ENCODE peak calls at places on chromosomes 16 and 17, in ten cellular contexts. E, X, L, W, Y, J, N, H, F and V are unnamed samples.

GRCh38 chr17:77036841-77037381 is 103.9 kb upstream of the SEC14L1 start:
- DNase-seq in E (peak), H (no peak), L (no peak), N (no peak), Y (peak), F (no peak), W (no peak), J (no peak), X (no peak), V (no peak)

GRCh38 chr16:72561-73537 is at the start of gene RHBDF1:
- DNase-seq in F (peak), X (peak), W (no peak), J (peak), H (peak), Y (peak), E (peak), L (no peak), N (peak), V (no peak)

GRCh38 chr17:34730816-34731215 is 151.4 kb downstream of the TMEM132E start:
- DNase-seq in H (no peak), F (no peak), E (no peak), J (no peak), Y (no peak), L (no peak), X (no peak), W (no peak), N (no peak), V (no peak)

GRCh38 chr17:794876-795275 is 12.7 kb downstream of the MRM3 start:
- DNase-seq in W (peak), L (peak), N (peak), H (peak), X (peak), J (peak), E (no peak), Y (peak), F (peak), V (peak)

GRCh38 chr16:29990883-29991570 is 4.4 kb downstream of the HIRIP3 start:
- DNase-seq in H (no peak), J (no peak), W (no peak), N (no peak), X (no peak), E (no peak), Y (no peak), F (no peak), L (no peak), V (no peak)

GRCh38 chr16:56334761-56335160 is 90.6 kb downstream of the AMFR start:
- DNase-seq in J (no peak), Y (peak), N (no peak), W (no peak), H (no peak), E (no peak), X (no peak), L (no peak), F (no peak), V (no peak)

GRCh38 chr16:7317982-7318381 is 14.7 kb upstream of the RBFOX1 start:
- DNase-seq in F (no peak), H (no peak), W (no peak), L (no peak), E (no peak), Y (no peak), J (no peak), X (no peak), N (no peak), V (no peak)

GRCh38 chr16:30409125-30410060 is 2.0 kb downstream of the ZNF771 start:
- DNase-seq in H (peak), X (peak), N (peak), L (peak), E (peak), F (peak), J (peak), Y (peak), W (peak), V (peak)

GRCh38 chr16:471353-472198 is 46.1 kb downstream of the RAB11FIP3 start:
- DNase-seq in J (no peak), F (peak), Y (peak), H (peak), N (no peak), L (peak), W (no peak), X (no peak), E (peak), V (peak)

GRCh38 chr17:81842725-81843504 is 8.1 kb upstream of the PPP1R27 start:
- DNase-seq in J (peak), W (no peak), X (peak), Y (peak), F (peak), L (no peak), E (no peak), H (no peak), N (no peak), V (no peak)

GRCh38 chr16:84672276-84673202 is 24.2 kb downstream of the KLHL36 start:
- DNase-seq in J (peak), L (peak), H (no peak), N (peak), X (peak), F (peak), Y (peak), W (peak), E (peak), V (peak)

GRCh38 chr16:12340151-12340733 is 363.7 kb downstream of the SNX29 start:
- DNase-seq in W (no peak), L (no peak), X (peak), J (no peak), Y (no peak), E (peak), H (no peak), F (peak), N (peak), V (peak)

GRCh38 chr16:81095953-81096714 is at the start of gene GCSH:
- DNase-seq in E (peak), J (peak), W (peak), X (peak), H (peak), L (peak), F (peak), N (peak), Y (peak), V (peak)

GRCh38 chr16:1975432-1976215 is 3.8 kb downstream of the TBL3 start:
- DNase-seq in X (no peak), J (no peak), L (no peak), H (no peak), N (no peak), E (no peak), F (no peak), W (no peak), Y (no peak), V (no peak)

GRCh38 chr17:14124854-14125253 is 55.5 kb downstream of the COX10 start:
- DNase-seq in J (no peak), N (no peak), F (no peak), E (no peak), W (no peak), Y (no peak), L (no peak), X (no peak), H (no peak), V (no peak)

GRCh38 chr16:85573696-85574641 is 39.2 kb upstream of the GSE1 start:
- DNase-seq in F (peak), W (peak), E (peak), Y (no peak), X (no peak), N (no peak), H (no peak), J (peak), L (no peak), V (no peak)

GRCh38 chr17:50668025-50668837 is 33.5 kb downstream of the ABCC3 start:
- DNase-seq in J (no peak), Y (peak), L (no peak), F (peak), E (peak), X (peak), N (no peak), W (no peak), H (no peak), V (no peak)